ENCODE peak calls at places on chromosomes 3 and 15, in six cellular contexts. W is IMR-90, D is sigmoid colon, R is body of pancreas, U is thyroid gland, M is heart left ventricle. P is an unnamed sample.
A peak's percentile ranks its signal among the peaks of the same experiment; 100 is the strongest.

GRCh38 chr3:15387171-15387581 is 40.2 kb downstream of the METTL6 start:
- DNase-seq in W (peak; percentile 27), D (no peak), R (no peak), U (no peak), M (no peak), P (no peak)

GRCh38 chr3:115989927-115990326 is 366.6 kb downstream of the GAP43 start:
- DNase-seq in W (peak; percentile 90), D (no peak), R (no peak), U (no peak), M (no peak), P (no peak)

GRCh38 chr3:187673012-187673411 is 2.8 kb upstream of the SST start:
- DNase-seq in W (no peak), D (no peak), R (no peak), U (no peak), M (no peak), P (peak; percentile 31)

GRCh38 chr15:69499521-69500201 is 47.0 kb downstream of the RPLP1 start:
- DNase-seq in W (no peak), D (no peak), R (no peak), U (no peak), M (peak; percentile 64), P (no peak)

GRCh38 chr15:31327674-31328424 is 1.2 kb downstream of the KLF13 start:
- DNase-seq in W (peak; percentile 19), D (peak; percentile 81), R (peak; percentile 83), U (peak; percentile 80), M (peak; percentile 82), P (peak; percentile 54)

GRCh38 chr15:72369964-72370363 is 5.8 kb downstream of the HEXA start:
- DNase-seq in W (no peak), D (no peak), R (no peak), U (no peak), M (no peak), P (no peak)

GRCh38 chr3:143311096-143311495 is 191.5 kb downstream of the CHST2 start:
- DNase-seq in W (no peak), D (no peak), R (no peak), U (no peak), M (no peak), P (no peak)

GRCh38 chr3:195251336-195252065 is 19.5 kb downstream of the XXYLT1 start:
- DNase-seq in W (no peak), D (peak; percentile 69), R (no peak), U (no peak), M (peak; percentile 18), P (no peak)

GRCh38 chr3:32781211-32781968 is 36.4 kb upstream of the TRIM71 start:
- DNase-seq in W (peak; percentile 68), D (peak; percentile 73), R (peak; percentile 74), U (peak; percentile 64), M (peak; percentile 77), P (peak; percentile 89)

GRCh38 chr3:122563717-122564025 is 429 bp downstream of the PARP9 start:
- DNase-seq in W (no peak), D (no peak), R (peak; percentile 20), U (peak; percentile 47), M (peak; percentile 32), P (no peak)

GRCh38 chr15:60649845-60650548 is 171.1 kb upstream of the ICE2 start:
- DNase-seq in W (peak; percentile 37), D (no peak), R (no peak), U (no peak), M (no peak), P (no peak)

GRCh38 chr3:195566797-195567196 is 16.9 kb downstream of the APOD start:
- DNase-seq in W (no peak), D (no peak), R (no peak), U (no peak), M (no peak), P (peak; percentile 30)

GRCh38 chr3:111695584-111696213 is 100.6 kb upstream of the ZBED2 start:
- DNase-seq in W (peak; percentile 91), D (no peak), R (no peak), U (no peak), M (no peak), P (no peak)

GRCh38 chr15:99682455-99682854 is 50.8 kb downstream of the LYSMD4 start:
- DNase-seq in W (peak; percentile 95), D (no peak), R (no peak), U (no peak), M (no peak), P (no peak)

GRCh38 chr3:126121632-126122031 is 37.7 kb upstream of the SLC41A3 start:
- DNase-seq in W (no peak), D (peak; percentile 24), R (no peak), U (no peak), M (no peak), P (no peak)

GRCh38 chr15:63135804-63136203 is 14.1 kb downstream of the LACTB start:
- DNase-seq in W (peak; percentile 90), D (no peak), R (no peak), U (no peak), M (no peak), P (no peak)

GRCh38 chr15:43370975-43371974 is at the start of the genes TUBGCP4 and ZSCAN29:
- DNase-seq in W (peak; percentile 62), D (peak; percentile 89), R (peak; percentile 79), U (peak; percentile 77), M (peak; percentile 85), P (peak; percentile 92)
- TF ChIP-seq POLR2A in W (no peak), D (no peak), R (peak; percentile 65), U (no peak), M (no peak), P (peak; percentile 72)

GRCh38 chr15:92900712-92901052 is 558 bp downstream of the CHD2 start:
- DNase-seq in W (no peak), D (no peak), R (no peak), U (no peak), M (no peak), P (no peak)

GRCh38 chr15:92902020-92902419 is 1.9 kb downstream of the CHD2 start:
- DNase-seq in W (no peak), D (no peak), R (no peak), U (no peak), M (no peak), P (no peak)

GRCh38 chr15:92898988-92899909 is 875 bp upstream of the CHD2 start:
- DNase-seq in W (peak; percentile 50), D (no peak), R (no peak), U (no peak), M (no peak), P (no peak)

GRCh38 chr15:92901053-92901761 is 1.1 kb downstream of the CHD2 start:
- DNase-seq in W (no peak), D (no peak), R (no peak), U (no peak), M (no peak), P (no peak)

DNA sequence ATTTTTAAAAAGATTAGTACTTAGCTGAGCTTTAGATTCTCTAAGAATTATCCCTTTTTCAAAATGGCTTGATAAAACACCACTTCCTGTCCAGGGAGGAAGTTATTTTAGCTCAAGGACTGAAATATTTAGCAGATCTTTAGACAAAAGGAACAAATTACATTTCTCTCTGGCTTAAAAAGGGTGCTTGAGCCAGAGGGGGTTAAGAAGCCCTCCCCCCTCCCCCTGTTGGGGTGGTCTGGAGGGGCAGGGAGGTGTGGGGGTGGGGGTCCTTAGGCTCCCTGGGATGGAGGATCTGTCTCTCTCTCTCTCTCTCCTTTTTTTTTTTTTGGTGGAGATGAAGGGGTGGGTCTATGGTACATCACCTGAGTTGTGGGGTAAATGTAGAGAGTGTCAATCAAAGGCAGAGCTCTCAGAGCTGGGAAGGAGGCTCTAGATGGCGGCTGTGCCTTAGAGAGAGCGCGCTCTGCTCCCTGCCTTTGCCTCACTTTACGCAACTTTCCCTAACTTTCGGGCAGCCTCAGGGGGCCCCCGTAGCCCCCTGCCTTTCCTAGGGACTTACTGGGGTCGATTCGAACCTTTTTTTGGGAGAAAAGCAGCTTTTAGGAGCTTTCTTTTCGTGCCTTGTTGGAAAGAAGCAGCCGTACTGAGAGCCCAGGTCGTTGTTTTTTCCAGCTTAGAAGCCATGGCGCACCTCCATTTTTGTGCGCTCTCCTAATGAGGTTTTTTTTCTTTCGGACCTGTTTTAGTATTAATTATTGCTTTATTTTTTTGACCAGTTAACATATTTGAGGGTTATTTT is at the start of gene CHD2:
- DNase-seq in W (peak; percentile 89), D (peak; percentile 74), R (peak; percentile 84), U (peak; percentile 73), M (no peak), P (no peak)
- TF ChIP-seq POLR2A in W (peak; percentile 98), D (peak; percentile 85), R (peak; percentile 98), U (peak; percentile 91), M (peak; percentile 75), P (peak; percentile 90)

GRCh38 chr3:58010562-58010961 is 2.3 kb downstream of the FLNB start:
- DNase-seq in W (peak; percentile 47), D (no peak), R (no peak), U (peak; percentile 35), M (no peak), P (no peak)

GRCh38 chr3:58009026-58009748 is 965 bp downstream of the FLNB start:
- DNase-seq in W (no peak), D (peak; percentile 67), R (peak; percentile 52), U (peak; percentile 47), M (peak; percentile 36), P (no peak)

GRCh38 chr3:58011580-58011979 is 3.4 kb downstream of the FLNB start:
- DNase-seq in W (no peak), D (no peak), R (no peak), U (no peak), M (no peak), P (no peak)

GRCh38 chr3:58008140-58009025 is at the start of gene FLNB:
- DNase-seq in W (peak; percentile 54), D (peak; percentile 88), R (peak; percentile 83), U (peak; percentile 69), M (peak; percentile 71), P (peak; percentile 76)

DNA sequence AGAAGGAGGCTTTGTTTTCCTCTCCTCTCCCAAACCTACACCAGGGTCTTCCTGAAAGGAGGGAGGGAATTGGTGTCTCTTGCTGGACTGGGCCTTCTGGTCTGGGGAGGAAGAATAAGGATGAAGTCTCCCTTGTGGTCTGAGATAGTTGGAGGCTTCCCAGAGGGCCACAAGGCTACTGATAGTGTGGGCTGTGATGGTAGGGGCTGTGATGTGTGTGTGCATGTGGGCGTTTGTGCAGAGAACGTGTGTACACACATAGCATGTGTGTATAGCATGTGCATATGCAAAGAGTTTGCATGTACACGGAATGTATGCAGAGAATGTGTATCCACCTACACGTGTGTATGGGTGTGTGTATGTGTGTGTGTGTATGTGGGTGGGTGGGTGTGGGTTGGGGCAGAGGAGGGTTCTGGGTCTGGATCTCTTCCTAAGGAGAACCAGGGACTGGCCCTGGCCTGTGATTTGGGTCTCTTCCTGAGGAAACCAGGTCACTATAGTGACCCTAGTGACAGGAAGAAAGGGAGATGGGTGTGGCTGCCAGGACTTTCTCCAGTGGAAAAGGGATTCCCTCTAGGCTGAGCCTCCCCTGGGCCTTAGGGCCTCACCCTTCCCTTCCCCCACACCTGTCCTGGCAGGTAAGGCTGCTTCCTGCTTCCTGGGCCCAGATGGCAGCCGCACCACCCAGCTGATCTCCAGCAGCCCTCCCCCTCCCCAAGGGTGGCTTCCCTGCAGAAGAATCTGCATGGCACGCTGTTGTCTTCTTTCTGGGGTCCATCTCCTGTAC is 1.7 kb downstream of the FLNB start:
- DNase-seq in W (no peak), D (peak; percentile 58), R (peak; percentile 83), U (peak; percentile 78), M (no peak), P (no peak)
- TF ChIP-seq POLR2A in W (no peak), D (no peak), R (no peak), U (no peak), M (no peak), P (no peak)

GRCh38 chr3:81364411-81364810 is 397.0 kb downstream of the GBE1 start:
- DNase-seq in W (no peak), D (no peak), R (no peak), U (no peak), M (no peak), P (no peak)

DNA sequence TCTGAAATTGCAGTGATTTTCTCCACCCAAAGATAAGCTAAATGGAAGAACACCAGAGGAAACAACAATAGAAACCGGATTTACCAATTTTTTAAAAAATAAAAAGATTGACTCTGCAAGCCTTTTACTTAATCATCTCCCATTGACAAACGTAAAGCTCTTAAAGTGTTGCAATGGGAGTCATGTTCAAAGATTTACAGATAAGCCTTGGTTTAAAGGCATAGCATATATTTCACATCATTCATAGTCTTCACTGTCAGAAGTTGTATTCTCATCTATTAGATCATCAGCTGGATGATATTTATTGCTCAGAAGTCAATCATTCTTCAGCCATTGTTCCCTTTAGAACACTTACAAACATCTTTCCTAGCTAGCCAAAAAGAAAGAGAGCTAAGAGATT is 397.6 kb downstream of the GBE1 start:
- DNase-seq in W (no peak), D (no peak), R (no peak), U (no peak), M (no peak), P (no peak)
- TF ChIP-seq POLR2A in W (no peak), D (no peak), R (no peak), U (no peak), M (no peak), P (no peak)

P was measured in H54.